ENCODE peak calls at places on chromosome 13, in nine cellular contexts. I is upper lobe of right lung, N is vagina, B is left ventricle myocardium inferior, U is lower lobe of right lung, O is lower leg skin, Z is choroid plexus epithelial cell, G is endothelial cell, E is brain microvascular endothelial cell. H is an unnamed sample.

GRCh38 chr13:21364357-21364756 is 94.7 kb downstream of the ZDHHC20 start:
- DNase-seq in B (no peak), U (no peak), I (peak; percentile 25), O (no peak), E (no peak), Z (no peak), G (no peak), N (no peak), H (peak; percentile 54)

GRCh38 chr13:31192306-31192705 is 7.5 kb upstream of the B3GLCT start:
- DNase-seq in B (no peak), N (no peak), Z (no peak), E (no peak), O (no peak), I (no peak), U (no peak), G (no peak), H (no peak)

GRCh38 chr13:112700291-112701060 is 10.6 kb downstream of the ATP11A start:
- DNase-seq in I (no peak), G (no peak), N (no peak), B (no peak), O (no peak), Z (no peak), U (no peak), E (no peak), H (no peak)

GRCh38 chr13:90551253-90551652 is 796.2 kb upstream of the MIR17HG start:
- DNase-seq in Z (no peak), B (no peak), U (no peak), N (no peak), E (no peak), I (no peak), O (no peak), G (no peak), H (no peak)

GRCh38 chr13:72205773-72206172 is 338.8 kb upstream of the DACH1 start:
- DNase-seq in E (no peak), B (no peak), G (no peak), O (no peak), U (no peak), N (no peak), Z (peak; percentile 8), I (no peak), H (no peak)

GRCh38 chr13:74289861-74290260 is 155.7 kb upstream of the KLF12 start:
- DNase-seq in E (no peak), O (no peak), Z (no peak), N (no peak), I (no peak), B (no peak), U (no peak), G (no peak), H (no peak)

GRCh38 chr13:46492946-46493345 is 60.0 kb upstream of the LRCH1 start:
- DNase-seq in N (no peak), I (no peak), U (no peak), Z (peak; percentile 71), E (peak; percentile 31), O (no peak), G (peak; percentile 41), B (no peak), H (no peak)

GRCh38 chr13:48319458-48320395 is 16.2 kb downstream of the RB1 start:
- DNase-seq in N (no peak), U (no peak), B (no peak), Z (no peak), G (no peak), E (no peak), O (no peak), I (peak; percentile 57), H (no peak)

GRCh38 chr13:67574320-67575233 is 344.4 kb upstream of the PCDH9 start:
- DNase-seq in B (no peak), Z (peak; percentile 85), E (peak; percentile 20), G (no peak), U (no peak), O (no peak), N (no peak), I (no peak), H (no peak)

GRCh38 chr13:85618514-85618913 is 180.7 kb downstream of the SLITRK6 start:
- DNase-seq in O (no peak), I (no peak), B (no peak), E (no peak), N (no peak), G (no peak), Z (no peak), U (no peak), H (no peak)

GRCh38 chr13:63075126-63075525 is 1659.5 kb upstream of the PCDH20 start:
- DNase-seq in B (no peak), U (no peak), G (no peak), N (no peak), Z (no peak), E (no peak), I (no peak), O (no peak), H (no peak)

GRCh38 chr13:50441141-50441540 is 402.4 kb downstream of the DLEU7 start:
- DNase-seq in I (no peak), B (no peak), U (no peak), G (no peak), N (no peak), E (no peak), Z (no peak), O (no peak), H (no peak)

GRCh38 chr13:111429064-111429558 is 108.7 kb downstream of the TEX29 start:
- DNase-seq in O (peak; percentile 31), N (peak; percentile 77), B (no peak), Z (peak; percentile 29), E (peak; percentile 73), U (no peak), G (peak; percentile 78), I (no peak), H (no peak)

GRCh38 chr13:113978741-113979481 is 5.0 kb upstream of the C13orf46 start:
- DNase-seq in I (peak; percentile 63), B (no peak), G (no peak), U (peak; percentile 39), E (no peak), Z (no peak), O (no peak), N (no peak), H (peak; percentile 88)

GRCh38 chr13:51912511-51913225 is 50.9 kb downstream of the CCDC70 start:
- DNase-seq in N (peak; percentile 70), U (no peak), B (no peak), Z (no peak), O (no peak), I (no peak), E (no peak), G (no peak), H (no peak)

GRCh38 chr13:51916419-51916818 is 54.6 kb downstream of the CCDC70 start:
- DNase-seq in O (no peak), E (no peak), B (no peak), G (no peak), N (peak; percentile 61), Z (no peak), I (no peak), U (no peak), H (no peak)

GRCh38 chr13:51914137-51914493 is 52.3 kb downstream of the CCDC70 start:
- DNase-seq in O (no peak), G (no peak), E (no peak), U (no peak), B (no peak), Z (no peak), N (no peak), I (no peak), H (no peak)

GRCh38 chr13:51912091-51912490 is 50.3 kb downstream of the CCDC70 start:
- DNase-seq in G (no peak), I (no peak), Z (peak; percentile 26), U (no peak), E (no peak), B (no peak), N (peak; percentile 72), O (no peak), H (no peak)

DNA sequence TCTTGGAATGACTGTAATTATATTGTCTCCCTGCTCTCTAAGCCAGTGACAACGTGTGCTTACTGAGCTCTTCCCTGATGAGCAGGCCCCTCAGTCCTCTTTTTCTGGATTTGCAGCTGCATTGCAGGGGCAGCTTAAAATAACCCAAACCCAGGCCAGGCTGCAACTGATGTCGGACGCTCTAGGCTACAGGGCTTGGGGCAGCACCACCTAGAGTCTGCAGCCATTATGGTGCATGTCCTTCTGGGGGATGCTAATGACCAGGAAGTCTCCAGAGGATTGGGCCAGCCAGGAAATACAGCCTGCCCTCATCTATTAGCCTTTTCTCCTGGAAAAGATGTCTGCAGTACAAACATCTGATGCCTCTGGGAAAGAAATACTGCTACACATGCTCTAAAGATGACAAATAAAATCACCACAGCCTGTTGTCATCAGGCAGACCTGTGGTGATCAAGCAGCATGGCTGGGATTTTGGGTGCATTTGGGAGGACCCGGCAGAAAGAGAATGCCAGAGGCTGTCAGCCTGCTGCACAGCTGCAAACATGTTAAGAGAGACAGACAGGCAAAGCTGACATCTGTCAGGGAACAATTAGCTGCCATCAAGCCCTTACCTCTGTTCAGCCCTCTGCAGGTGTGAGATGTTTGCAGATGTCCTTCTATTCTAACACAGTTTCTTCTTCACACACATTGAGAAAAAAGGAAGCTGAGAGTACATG is 51.8 kb downstream of the CCDC70 start:
- DNase-seq in B (no peak), O (no peak), Z (no peak), G (peak; percentile 20), I (no peak), U (no peak), E (no peak), N (peak; percentile 55), H (no peak)
- TF ChIP-seq CTCF in B (peak; percentile 13), O (no peak), Z (peak; percentile 9), G (no peak), I (no peak), U (no peak), E (peak; percentile 41), N (no peak), H (no peak)

GRCh38 chr13:38045278-38046048 is 175.9 kb upstream of the TRPC4 start:
- DNase-seq in Z (peak; percentile 79), N (no peak), E (peak; percentile 41), I (no peak), G (peak; percentile 11), U (no peak), B (no peak), O (no peak), H (no peak)
- TF ChIP-seq CTCF in Z (peak; percentile 80), N (no peak), E (peak; percentile 85), I (no peak), G (peak; percentile 53), U (no peak), B (peak; percentile 46), O (no peak), H (peak; percentile 74)

DNA sequence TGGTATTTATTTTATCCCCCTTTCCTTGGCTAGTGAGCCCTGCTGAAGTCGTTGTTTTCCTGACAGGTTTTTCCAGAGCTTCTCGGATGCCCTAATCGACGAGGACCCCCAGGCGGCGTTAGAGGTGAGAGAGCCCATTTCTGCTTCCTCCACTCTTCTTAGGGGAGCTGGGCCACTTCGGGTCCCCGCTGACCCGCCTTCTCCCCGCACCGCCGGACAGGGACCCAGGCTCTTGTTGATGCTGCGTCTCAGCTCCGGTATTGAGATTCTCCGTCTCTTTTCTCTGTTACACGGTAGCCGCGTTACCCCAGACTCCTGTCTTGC is 306 bp downstream of the SUGT1 start:
- DNase-seq in E (no peak), U (no peak), B (no peak), G (no peak), N (no peak), I (no peak), Z (no peak), O (no peak), H (no peak)
- TF ChIP-seq CTCF in E (no peak), U (no peak), B (peak; percentile 37), G (peak; percentile 10), N (no peak), I (no peak), Z (no peak), O (no peak), H (peak; percentile 60)

DNA sequence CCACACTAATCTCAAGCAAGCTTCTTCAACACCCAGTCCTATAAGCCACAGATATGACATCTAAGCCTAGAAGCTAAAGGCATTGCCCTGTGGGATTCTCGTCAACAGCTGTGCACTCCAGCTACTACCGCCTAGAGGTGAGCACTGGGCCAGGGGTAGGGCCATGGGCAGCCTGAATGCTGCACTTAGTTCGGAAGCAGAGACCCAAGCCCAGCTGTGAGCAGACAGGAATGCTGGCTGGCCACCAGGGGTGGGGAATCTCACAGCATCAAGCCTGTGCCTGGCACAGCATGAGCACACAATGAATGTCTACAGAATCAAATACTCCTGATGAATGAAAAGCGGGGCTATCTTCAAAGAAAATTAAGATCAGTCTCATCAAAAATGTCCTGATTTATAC is 167.5 kb upstream of the UBL3 start:
- DNase-seq in N (no peak), B (no peak), G (peak; percentile 15), Z (peak; percentile 24), E (no peak), O (no peak), U (no peak), I (no peak), H (no peak)
- TF ChIP-seq CTCF in N (no peak), B (no peak), G (no peak), Z (peak; percentile 12), E (peak; percentile 33), O (no peak), U (no peak), I (no peak), H (peak; percentile 37)